ENCODE peak calls at places on chromosomes 6 and 20, in six cellular contexts. U is IMR-90, D is SJSA1, V is tibial artery, L is A549, R is spleen. F is an unnamed sample.

GRCh38 chr6:117272032-117272866 is 6.9 kb downstream of the VGLL2 start:
- DNase-seq in D (no peak), U (no peak), V (no peak), L (no peak), R (no peak), F (no peak)

GRCh38 chr20:19593762-19594161 is 164.3 kb upstream of the RIN2 start:
- DNase-seq in L (no peak), V (no peak), D (no peak), R (no peak), U (no peak), F (no peak)

GRCh38 chr6:105250523-105250922 is 70.7 kb upstream of the POPDC3 start:
- DNase-seq in R (no peak), V (no peak), D (no peak), U (no peak), L (no peak), F (no peak)

GRCh38 chr6:106959985-106960384 is 14.5 kb downstream of the CD24 start:
- DNase-seq in V (no peak), D (no peak), U (no peak), L (no peak), R (no peak), F (no peak)

GRCh38 chr6:11952291-11952690 is 59.8 kb upstream of the HIVEP1 start:
- DNase-seq in D (no peak), L (no peak), R (no peak), V (no peak), U (no peak), F (no peak)

GRCh38 chr6:28789553-28790083 is 134.2 kb downstream of the TRIM27 start:
- DNase-seq in V (no peak), R (no peak), D (peak), L (no peak), U (peak), F (peak)

GRCh38 chr6:168090064-168090690 is 11.2 kb upstream of the FRMD1 start:
- DNase-seq in R (peak), L (no peak), V (no peak), D (no peak), U (no peak), F (no peak)

GRCh38 chr20:6384368-6384767 is 261.5 kb upstream of the FERMT1 start:
- DNase-seq in V (no peak), R (no peak), D (no peak), U (no peak), L (no peak), F (no peak)

GRCh38 chr6:19845271-19846046 is 8.3 kb downstream of the ID4 start:
- DNase-seq in V (no peak), L (no peak), D (no peak), R (no peak), U (peak), F (no peak)

GRCh38 chr6:28922841-28923317 is 906 bp downstream of the TRIM27 start:
- DNase-seq in V (peak), U (peak), D (peak), L (no peak), R (no peak), F (peak)

GRCh38 chr6:106546322-106547052 is 82.8 kb downstream of the RTN4IP1 start:
- DNase-seq in V (no peak), U (peak), D (no peak), R (no peak), L (peak), F (peak)

GRCh38 chr20:35617397-35618031 is 1.9 kb downstream of the SPAG4 start:
- DNase-seq in D (no peak), U (peak), V (peak), R (peak), L (peak), F (peak)

GRCh38 chr6:151440498-151440897 is 11.4 kb downstream of the RMND1 start:
- DNase-seq in L (no peak), D (no peak), U (no peak), V (no peak), R (no peak), F (no peak)

DNA sequence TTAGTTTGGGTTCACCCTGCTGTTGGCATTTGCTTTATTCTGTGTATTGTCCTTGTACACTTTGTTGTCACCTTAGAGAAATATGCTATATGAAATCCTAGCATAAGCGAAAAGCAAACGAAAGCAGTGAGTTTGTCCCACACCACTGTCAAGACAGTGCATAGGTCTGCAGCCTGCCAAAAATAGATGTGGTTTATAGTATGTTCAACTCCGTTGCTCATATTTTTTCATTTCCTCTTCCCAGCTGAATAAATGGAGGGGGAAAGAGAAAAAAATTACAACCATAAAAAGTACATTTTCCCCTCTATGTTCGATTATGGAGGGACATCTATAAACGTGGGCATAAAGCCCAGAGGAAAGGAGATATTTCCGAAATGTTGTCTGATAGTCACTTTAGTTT is 25.8 kb downstream of the PRL start:
- DNase-seq in D (no peak), L (no peak), V (no peak), R (no peak), U (peak), F (peak)
- H3K4me3 ChIP-seq in D (no peak), L (no peak), V (no peak), R (no peak), U (no peak), F (no peak)

GRCh38 chr6:7747016-7747415 is 21.1 kb downstream of the BMP6 start:
- DNase-seq in V (no peak), R (no peak), D (no peak), L (no peak), U (no peak), F (no peak)

GRCh38 chr6:7750183-7750582 is 24.3 kb downstream of the BMP6 start:
- DNase-seq in U (no peak), D (no peak), V (no peak), L (no peak), R (no peak), F (no peak)

GRCh38 chr6:7747433-7747832 is 21.5 kb downstream of the BMP6 start:
- DNase-seq in R (no peak), L (no peak), D (no peak), U (no peak), V (no peak), F (no peak)

GRCh38 chr6:7747901-7748504 is 22.1 kb downstream of the BMP6 start:
- DNase-seq in R (no peak), L (no peak), V (no peak), D (no peak), U (no peak), F (no peak)

DNA sequence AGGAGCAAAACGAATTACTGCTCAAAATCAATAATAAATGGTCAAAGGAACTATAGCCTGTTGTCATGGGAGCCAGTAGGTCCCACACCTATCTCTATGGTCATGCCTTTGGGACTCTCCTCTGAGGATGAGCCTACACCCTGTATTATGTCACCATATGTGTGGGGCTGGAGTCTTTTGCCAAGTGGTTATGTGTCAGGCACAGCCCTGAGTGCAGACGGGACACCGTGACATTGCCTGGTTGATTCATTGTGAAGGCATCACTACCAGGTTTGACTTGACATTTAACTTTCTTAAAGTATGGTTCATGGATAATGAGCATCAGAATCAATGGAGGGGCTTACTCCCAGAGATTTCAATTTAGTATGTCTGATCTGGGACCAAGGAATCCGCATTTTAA is 23.6 kb downstream of the BMP6 start:
- DNase-seq in L (no peak), U (no peak), R (no peak), V (no peak), D (no peak), F (no peak)
- H3K4me3 ChIP-seq in L (no peak), U (no peak), R (no peak), V (no peak), D (no peak), F (no peak)

DNA sequence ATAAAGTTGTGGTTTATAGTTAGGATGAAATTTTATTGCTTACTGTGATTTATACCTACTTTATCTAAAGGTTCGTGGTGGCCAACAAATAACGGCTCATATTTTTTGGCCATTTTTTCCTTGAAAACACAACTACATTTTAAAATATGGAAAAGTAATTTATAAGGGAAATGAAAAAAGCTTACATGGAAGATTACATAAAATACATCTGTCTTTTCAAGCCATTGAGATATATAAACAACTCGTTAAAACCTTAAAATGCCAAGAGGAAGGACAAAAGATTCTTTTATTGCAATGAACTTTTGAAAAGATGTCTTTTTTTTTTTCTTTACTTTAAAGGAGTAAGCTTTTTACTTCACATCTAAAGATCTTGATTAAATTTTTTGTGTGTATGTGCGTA is 55.4 kb upstream of the EYA4 start:
- DNase-seq in L (no peak), V (no peak), D (no peak), R (no peak), U (no peak), F (no peak)
- H3K4me3 ChIP-seq in L (no peak), V (no peak), D (no peak), R (no peak), U (no peak), F (no peak)

DNA sequence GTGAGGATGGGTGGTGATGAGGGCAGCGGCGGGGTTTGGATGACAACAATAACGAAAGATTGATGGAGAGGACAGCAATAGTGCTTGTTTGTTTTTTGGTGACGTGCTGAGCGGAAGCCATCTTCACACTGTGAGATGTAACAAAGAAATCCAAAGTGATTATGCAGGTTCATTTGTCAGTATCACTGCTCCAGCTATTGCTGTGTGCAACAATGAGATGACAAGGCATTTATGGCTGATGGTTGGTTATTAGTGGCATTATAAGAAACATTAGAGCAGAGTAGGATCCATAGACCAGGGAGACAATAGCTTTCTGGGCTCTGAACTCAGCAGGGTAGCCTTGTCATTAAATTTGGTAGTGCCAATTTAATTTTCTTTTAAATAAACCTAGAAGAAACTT is 306.8 kb downstream of the RNF144B start:
- DNase-seq in L (no peak), R (no peak), U (no peak), D (no peak), V (no peak), F (no peak)
- H3K4me3 ChIP-seq in L (no peak), R (no peak), U (no peak), D (no peak), V (no peak), F (no peak)

GRCh38 chr6:21915707-21916399 is 322.3 kb downstream of the SOX4 start:
- DNase-seq in L (no peak), V (no peak), U (peak), D (no peak), R (no peak), F (peak)
- H3K4me3 ChIP-seq in L (no peak), V (no peak), U (peak), D (peak), R (no peak), F (peak)

GRCh38 chr20:41366546-41367392 is at the start of gene EMILIN3:
- DNase-seq in R (no peak), U (no peak), V (no peak), L (no peak), D (no peak), F (no peak)
- H3K4me3 ChIP-seq in R (peak), U (peak), V (peak), L (peak), D (no peak), F (peak)